ENCODE peak calls at places on chromosomes 16 and 17, in four cellular contexts. B is tibial artery, A is head of caudate nucleus, F is fibroblast of gingiva. P is an unnamed sample.
A peak's percentile ranks its signal among the peaks of the same experiment; 100 is the strongest.

GRCh38 chr16:65751622-65752598 is 614.6 kb upstream of the CDH5 start:
- DNase-seq in B (no peak), A (no peak), F (no peak), P (no peak)

GRCh38 chr17:47225436-47225858 is 16.3 kb downstream of the MYL4 start:
- DNase-seq in A (peak; percentile 12), F (peak; percentile 50), B (peak; percentile 95), P (peak; percentile 87)

GRCh38 chr17:44005865-44006580 is 1.6 kb downstream of the NAGS start:
- DNase-seq in F (peak; percentile 29), A (no peak), B (no peak), P (peak; percentile 83)

GRCh38 chr17:19244796-19245195 is 7.6 kb downstream of the EPN2 start:
- DNase-seq in B (no peak), F (no peak), A (no peak), P (no peak)

GRCh38 chr16:83842755-83843507 is 35.2 kb downstream of the HSBP1 start:
- DNase-seq in F (no peak), A (no peak), B (no peak), P (no peak)

GRCh38 chr16:29806096-29806579 is at the start of gene MAZ:
- DNase-seq in A (peak; percentile 69), B (no peak), F (no peak), P (no peak)

GRCh38 chr16:65012357-65012756 is 109.5 kb downstream of the CDH11 start:
- DNase-seq in F (peak; percentile 57), A (no peak), B (no peak), P (no peak)

GRCh38 chr16:68642436-68643064 is 2.6 kb upstream of the CDH3 start:
- DNase-seq in F (no peak), B (no peak), A (peak; percentile 1), P (no peak)

GRCh38 chr16:1580256-1580655 is 31.6 kb downstream of the IFT140 start:
- DNase-seq in A (no peak), B (no peak), F (no peak), P (no peak)

GRCh38 chr17:47703191-47703591 is 9.2 kb downstream of the TBKBP1 start:
- DNase-seq in A (no peak), F (no peak), B (no peak), P (peak; percentile 71)

GRCh38 chr16:86836503-86837125 is 258.3 kb downstream of the FOXL1 start:
- DNase-seq in A (no peak), F (peak; percentile 89), B (no peak), P (peak; percentile 50)

GRCh38 chr17:694239-694638 is 20.4 kb downstream of the VPS53 start:
- DNase-seq in B (no peak), F (peak; percentile 90), A (no peak), P (no peak)

GRCh38 chr16:4089811-4090293 is 26.4 kb downstream of the ADCY9 start:
- DNase-seq in F (no peak), B (no peak), A (no peak), P (no peak)

GRCh38 chr17:50299776-50300175 is 25.5 kb downstream of the TMEM92 start:
- DNase-seq in B (no peak), A (no peak), F (no peak), P (no peak)

GRCh38 chr17:66807182-66807581 is 27.7 kb upstream of the CACNG5 start:
- DNase-seq in B (no peak), A (no peak), F (no peak), P (no peak)

GRCh38 chr16:82915139-82915824 is 288.5 kb downstream of the CDH13 start:
- DNase-seq in A (no peak), B (no peak), F (no peak), P (no peak)

GRCh38 chr17:38879878-38880727 is 10.2 kb downstream of the LASP1 start:
- DNase-seq in A (no peak), F (peak; percentile 67), B (no peak), P (peak; percentile 84)

GRCh38 chr16:26645629-26646028 is 421.1 kb upstream of the C16orf82 start:
- DNase-seq in F (no peak), B (no peak), A (peak; percentile 67), P (no peak)

GRCh38 chr16:48356633-48357376 is 28.4 kb downstream of the SIAH1 start:
- DNase-seq in B (no peak), A (no peak), F (no peak), P (no peak)

GRCh38 chr17:33858682-33859081 is 396.4 kb upstream of the CCL2 start:
- DNase-seq in B (no peak), F (no peak), A (no peak), P (no peak)

GRCh38 chr16:2866422-2866821 is 8.5 kb upstream of the PRSS22 start:
- DNase-seq in A (no peak), F (no peak), B (no peak), P (no peak)

GRCh38 chr17:58534901-58535421 is 20.5 kb upstream of the MTMR4 start:
- DNase-seq in B (no peak), F (peak; percentile 43), A (no peak), P (no peak)

GRCh38 chr16:46789499-46790414 is 41.2 kb downstream of the C16orf87 start:
- DNase-seq in A (peak; percentile 82), B (peak; percentile 61), F (peak; percentile 48), P (peak; percentile 92)

GRCh38 chr17:5769936-5770335 is 185.6 kb upstream of the NLRP1 start:
- DNase-seq in B (no peak), A (no peak), F (peak; percentile 24), P (no peak)

GRCh38 chr16:88656291-88656980 is 5.6 kb upstream of the CYBA start:
- DNase-seq in B (no peak), F (no peak), A (no peak), P (no peak)

GRCh38 chr17:68377771-68378201 is 79.5 kb downstream of the WIPI1 start:
- DNase-seq in B (no peak), F (no peak), A (no peak), P (no peak)

GRCh38 chr17:9843152-9844010 is 17.7 kb downstream of the GLP2R start:
- DNase-seq in B (no peak), A (no peak), F (no peak), P (no peak)

GRCh38 chr16:85369741-85370528 is 243.2 kb upstream of the GSE1 start:
- DNase-seq in A (peak; percentile 62), B (peak; percentile 64), F (peak; percentile 36), P (peak; percentile 75)

GRCh38 chr16:81158964-81159363 is 62.8 kb upstream of the GCSH start:
- DNase-seq in F (no peak), A (peak; percentile 86), B (no peak), P (no peak)

GRCh38 chr16:11121083-11121482 is 134.9 kb downstream of the SOCS1 start:
- DNase-seq in B (no peak), A (no peak), F (no peak), P (no peak)

GRCh38 chr16:88769617-88770458 is 15.2 kb downstream of the PIEZO1 start:
- DNase-seq in B (no peak), F (no peak), A (no peak), P (no peak)

GRCh38 chr16:22353188-22353919 is 21.1 kb downstream of the CDR2 start:
- DNase-seq in A (no peak), B (no peak), F (peak; percentile 51), P (no peak)

GRCh38 chr17:76675648-76676047 is 32.1 kb upstream of the ST6GALNAC1 start:
- DNase-seq in B (no peak), F (no peak), A (no peak), P (no peak)

GRCh38 chr17:38727661-38728220 is 2.4 kb upstream of the CISD3 start:
- DNase-seq in F (no peak), A (no peak), B (no peak), P (no peak)

GRCh38 chr16:154223-155030 is 2.0 kb downstream of the HBZ start:
- DNase-seq in F (no peak), B (no peak), A (no peak), P (no peak)

GRCh38 chr16:30119428-30119827 is 3.6 kb downstream of the MAPK3 start:
- DNase-seq in A (no peak), F (no peak), B (no peak), P (no peak)

GRCh38 chr17:59487161-59487873 is 78.1 kb upstream of the DHX40 start:
- DNase-seq in B (no peak), F (peak; percentile 48), A (no peak), P (no peak)

GRCh38 chr16:51648521-51648920 is 497.5 kb upstream of the SALL1 start:
- DNase-seq in F (no peak), B (no peak), A (no peak), P (no peak)

GRCh38 chr17:83014297-83014696 is 65.1 kb upstream of the METRNL start:
- DNase-seq in B (no peak), F (no peak), A (no peak), P (no peak)